ENCODE peak calls at places on chromosomes 1 and 21, in five cellular contexts. V, A, Y, N and R are unnamed samples.
A peak's percentile ranks its signal among the peaks of the same experiment; 100 is the strongest.

GRCh38 chr1:241603626-241604337 is 36.4 kb downstream of the CHML start:
- DNase-seq in N (no peak), V (no peak), Y (no peak), A (peak; percentile 69), R (no peak)

GRCh38 chr1:143698016-143698415 is 273.8 kb downstream of the FAM72C start:
- DNase-seq in Y (no peak), V (no peak), N (peak; percentile 71), A (no peak), R (peak; percentile 7)

GRCh38 chr1:160179336-160179735 is 11.0 kb upstream of the CASQ1 start:
- DNase-seq in Y (no peak), V (no peak), N (no peak), A (no peak), R (no peak)

GRCh38 chr1:64680601-64681000 is 64.3 kb upstream of the RAVER2 start:
- DNase-seq in V (no peak), N (no peak), Y (no peak), A (no peak), R (no peak)

GRCh38 chr1:232476538-232476950 is 153.4 kb downstream of the SIPA1L2 start:
- DNase-seq in A (peak; percentile 41), N (no peak), Y (no peak), V (no peak), R (no peak)

GRCh38 chr1:88117597-88117996 is 566.5 kb upstream of the PKN2 start:
- DNase-seq in N (no peak), A (no peak), Y (no peak), V (no peak), R (no peak)

GRCh38 chr1:198681831-198682756 is 43.3 kb downstream of the PTPRC start:
- DNase-seq in N (peak; percentile 52), V (peak; percentile 57), A (peak; percentile 93), Y (peak; percentile 92), R (peak; percentile 98)

GRCh38 chr1:31701137-31701736 is 2.6 kb downstream of the COL16A1 start:
- DNase-seq in N (no peak), Y (peak; percentile 39), V (peak; percentile 96), A (peak; percentile 98), R (no peak)

GRCh38 chr1:226882187-226882586 is 11.8 kb downstream of the PSEN2 start:
- DNase-seq in N (no peak), A (no peak), V (no peak), Y (no peak), R (no peak)

GRCh38 chr1:156540955-156541354 is 31.4 kb downstream of the IQGAP3 start:
- DNase-seq in N (no peak), Y (no peak), V (no peak), A (peak; percentile 20), R (no peak)

GRCh38 chr1:187527346-187527745 is 698.6 kb downstream of the PLA2G4A start:
- DNase-seq in N (no peak), Y (no peak), A (peak; percentile 24), V (no peak), R (no peak)

GRCh38 chr1:21933397-21934248 is 3.5 kb downstream of the HSPG2 start:
- DNase-seq in N (peak; percentile 73), A (no peak), V (peak; percentile 68), Y (no peak), R (no peak)

GRCh38 chr1:2523191-2523890 is 3.1 kb downstream of the PANK4 start:
- DNase-seq in V (no peak), Y (no peak), A (peak; percentile 66), N (peak; percentile 65), R (no peak)

GRCh38 chr1:163471766-163472165 is 150.0 kb downstream of the NUF2 start:
- DNase-seq in V (no peak), Y (no peak), N (no peak), A (no peak), R (no peak)

GRCh38 chr21:45415188-45415942 is 10.4 kb downstream of the COL18A1 start:
- DNase-seq in N (no peak), A (no peak), V (no peak), Y (no peak), R (no peak)

GRCh38 chr1:20255666-20256065 is 35.0 kb upstream of the VWA5B1 start:
- DNase-seq in A (peak; percentile 78), Y (peak; percentile 7), V (peak; percentile 87), N (no peak), R (no peak)

GRCh38 chr1:167663002-167663772 is 33.2 kb downstream of the RCSD1 start:
- DNase-seq in V (peak; percentile 29), A (peak; percentile 47), N (no peak), Y (no peak), R (no peak)

GRCh38 chr1:64031191-64031590 is 172.2 kb upstream of the UBE2U start:
- DNase-seq in A (peak; percentile 40), V (no peak), Y (no peak), N (no peak), R (no peak)

GRCh38 chr1:29653034-29653810 is 416.9 kb downstream of the PTPRU start:
- DNase-seq in N (no peak), V (no peak), A (no peak), Y (no peak), R (no peak)

GRCh38 chr21:33011462-33011861 is 14.3 kb upstream of the OLIG2 start:
- DNase-seq in Y (no peak), V (peak; percentile 48), N (no peak), A (peak; percentile 75), R (no peak)

GRCh38 chr1:230094746-230095145 is 27.7 kb downstream of the GALNT2 start:
- DNase-seq in A (no peak), V (no peak), Y (no peak), N (no peak), R (no peak)

GRCh38 chr1:32783851-32784250 is 33.3 kb downstream of the YARS1 start:
- DNase-seq in N (no peak), Y (no peak), A (no peak), V (no peak), R (no peak)

GRCh38 chr1:166164995-166165660 is 1.7 kb downstream of the FAM78B start:
- DNase-seq in Y (no peak), A (peak; percentile 28), N (peak; percentile 84), V (peak; percentile 73), R (peak; percentile 3)

GRCh38 chr1:233064988-233065387 is 114.6 kb downstream of the NTPCR start:
- DNase-seq in Y (no peak), A (peak; percentile 84), N (no peak), V (no peak), R (no peak)

GRCh38 chr1:52237430-52237829 is 95.5 kb downstream of the ZFYVE9 start:
- DNase-seq in Y (no peak), A (peak; percentile 86), V (no peak), N (no peak), R (no peak)

GRCh38 chr1:27031235-27032118 is 18.8 kb upstream of the TENT5B start:
- DNase-seq in N (peak; percentile 89), Y (no peak), V (peak; percentile 85), A (peak; percentile 67), R (no peak)

GRCh38 chr21:45018131-45019075 is 56.0 kb upstream of the ADARB1 start:
- DNase-seq in Y (no peak), N (no peak), A (no peak), V (peak; percentile 56), R (no peak)

GRCh38 chr1:228830185-228830953 is 95.1 kb downstream of the RHOU start:
- DNase-seq in A (no peak), V (peak; percentile 46), N (peak; percentile 54), Y (no peak), R (no peak)

GRCh38 chr1:201791775-201792166 is 37.2 kb upstream of the IPO9 start:
- DNase-seq in V (peak; percentile 14), N (no peak), Y (no peak), A (peak; percentile 63), R (no peak)

GRCh38 chr1:179831852-179832699 is 45.5 kb downstream of the TOR1AIP2 start:
- DNase-seq in V (no peak), N (no peak), A (peak; percentile 23), Y (peak; percentile 47), R (no peak)

GRCh38 chr1:40404670-40405462 is 31.3 kb downstream of the SMAP2 start:
- DNase-seq in V (peak; percentile 59), A (peak; percentile 79), N (peak; percentile 66), Y (peak; percentile 39), R (peak; percentile 72)

GRCh38 chr1:234980657-234981396 is 147.8 kb downstream of the TOMM20 start:
- DNase-seq in N (no peak), Y (peak; percentile 71), V (peak; percentile 66), A (peak; percentile 97), R (peak; percentile 53)

GRCh38 chr1:50667272-50667671 is 244.0 kb upstream of the DMRTA2 start:
- DNase-seq in Y (no peak), N (no peak), A (no peak), V (no peak), R (peak; percentile 8)

GRCh38 chr1:209747580-209748262 is 8.1 kb upstream of the TRAF3IP3 start:
- DNase-seq in N (peak; percentile 98), A (peak; percentile 89), Y (no peak), V (peak; percentile 97), R (peak; percentile 53)

GRCh38 chr1:209748620-209749019 is 7.2 kb upstream of the TRAF3IP3 start:
- DNase-seq in N (peak; percentile 34), V (no peak), Y (no peak), A (no peak), R (no peak)

GRCh38 chr1:209749660-209750059 is 6.2 kb upstream of the TRAF3IP3 start:
- DNase-seq in N (no peak), Y (no peak), A (no peak), V (no peak), R (no peak)

GRCh38 chr1:209755926-209756607 is at the start of gene TRAF3IP3:
- DNase-seq in V (no peak), N (no peak), A (no peak), Y (peak; percentile 89), R (peak; percentile 86)

GRCh38 chr1:209751627-209752231 is 4.1 kb upstream of the TRAF3IP3 start:
- DNase-seq in V (no peak), N (no peak), Y (no peak), A (no peak), R (no peak)
- H3K4me2 ChIP-seq in V (no peak overlapping the region), N (no peak overlapping the region), Y (no peak overlapping the region), A (no peak overlapping the region), R (peak overlapping the region; percentile 38)

GRCh38 chr1:172268237-172268636 is 152.2 kb upstream of the C1orf105 start:
- DNase-seq in Y (no peak), N (no peak), V (no peak), A (no peak), R (no peak)
- H3K4me2 ChIP-seq in Y (no peak overlapping the region), N (no peak overlapping the region), V (peak overlapping the region; percentile 52), A (no peak overlapping the region), R (no peak overlapping the region)

DNA sequence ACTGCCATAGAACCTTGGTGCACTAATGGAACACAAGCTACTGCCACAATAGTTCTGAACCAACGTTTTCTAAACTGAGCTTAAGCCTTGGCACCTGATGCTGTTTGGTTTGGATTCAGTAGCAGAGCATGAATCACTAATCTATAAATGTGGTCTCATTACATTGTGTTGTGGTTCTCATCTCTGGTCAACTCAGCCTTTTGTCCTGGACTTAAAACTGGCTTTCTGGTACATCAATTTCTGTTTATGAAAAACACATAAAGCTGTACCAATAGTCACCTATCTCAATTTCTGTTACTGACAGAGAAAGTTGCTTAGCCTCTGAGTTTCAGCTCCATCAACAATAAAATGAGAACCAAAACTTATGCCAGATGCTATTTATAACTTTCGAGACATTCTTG is 197.5 kb upstream of the KIAA0040 start:
- DNase-seq in A (no peak), N (no peak), Y (no peak), V (no peak), R (no peak)
- H3K4me2 ChIP-seq in A (no peak overlapping the region), N (no peak overlapping the region), Y (no peak overlapping the region), V (no peak overlapping the region), R (no peak overlapping the region)

GRCh38 chr1:54047384-54048315 is 5.4 kb downstream of the TMEM59 start:
- DNase-seq in V (no peak), Y (no peak), N (no peak), A (peak; percentile 47), R (peak; percentile 20)
- H3K4me2 ChIP-seq in V (no peak overlapping the region), Y (peak overlapping the region; percentile 16), N (no peak overlapping the region), A (no peak overlapping the region), R (peak overlapping the region; percentile 51)